ENCODE peak calls at places on chromosomes 5 and 9, in ten cellular contexts. G, V, A, C, R, Q, L, S, X and I are unnamed samples.

GRCh38 chr5:155982354-155982753 is 344.6 kb upstream of the SGCD start:
- DNase-seq in G (no peak), V (no peak), A (no peak), C (no peak), R (no peak), Q (no peak), L (no peak), S (no peak), X (no peak), I (no peak)

GRCh38 chr9:15736569-15736968 is 183.7 kb downstream of the CCDC171 start:
- DNase-seq in G (no peak), V (no peak), A (no peak), C (no peak), R (no peak), Q (no peak), L (no peak), S (no peak), X (no peak), I (no peak)

GRCh38 chr9:126157409-126157808 is 169.2 kb upstream of the MVB12B start:
- DNase-seq in G (no peak), V (no peak), A (no peak), C (no peak), R (peak; percentile 39), Q (no peak), L (no peak), S (no peak), X (no peak), I (no peak)

GRCh38 chr5:42951169-42951846 is 88.8 kb downstream of the ANXA2R start:
- DNase-seq in G (no peak), V (peak; percentile 56), A (peak; percentile 28), C (peak; percentile 91), R (peak; percentile 90), Q (peak; percentile 41), L (peak; percentile 43), S (peak; percentile 42), X (no peak), I (peak; percentile 85)

GRCh38 chr9:93317495-93318094 is 133.7 kb downstream of the WNK2 start:
- DNase-seq in G (no peak), V (no peak), A (no peak), C (no peak), R (peak; percentile 74), Q (no peak), L (no peak), S (no peak), X (no peak), I (no peak)

GRCh38 chr5:107359033-107359915 is 311.5 kb downstream of the EFNA5 start:
- DNase-seq in G (no peak), V (no peak), A (no peak), C (no peak), R (no peak), Q (no peak), L (peak; percentile 59), S (peak; percentile 50), X (no peak), I (no peak)

GRCh38 chr5:179008667-179009066 is 13.5 kb upstream of the GRM6 start:
- DNase-seq in G (no peak), V (no peak), A (no peak), C (no peak), R (no peak), Q (no peak), L (no peak), S (no peak), X (no peak), I (no peak)

GRCh38 chr5:135395451-135395850 is 3.6 kb downstream of the MACROH2A1 start:
- DNase-seq in G (no peak), V (no peak), A (no peak), C (no peak), R (no peak), Q (no peak), L (no peak), S (no peak), X (no peak), I (no peak)

GRCh38 chr5:85931220-85931619 is 686.5 kb upstream of the COX7C start:
- DNase-seq in G (no peak), V (no peak), A (no peak), C (no peak), R (no peak), Q (no peak), L (no peak), S (no peak), X (no peak), I (no peak)

GRCh38 chr9:102355982-102356381 is 617.5 kb upstream of the GRIN3A start:
- DNase-seq in G (no peak), V (no peak), A (no peak), C (no peak), R (no peak), Q (no peak), L (no peak), S (no peak), X (no peak), I (no peak)

GRCh38 chr9:125241863-125242739 is 958 bp upstream of the HSPA5 start:
- DNase-seq in G (no peak), V (no peak), A (peak; percentile 41), C (no peak), R (peak; percentile 89), Q (no peak), L (no peak), S (no peak), X (no peak), I (no peak)

GRCh38 chr9:130473521-130473920 is 28.8 kb downstream of the ASS1 start:
- DNase-seq in G (no peak), V (no peak), A (no peak), C (no peak), R (no peak), Q (no peak), L (no peak), S (no peak), X (no peak), I (no peak)

GRCh38 chr9:81002242-81002641 is 687.1 kb downstream of the TLE1 start:
- DNase-seq in G (no peak), V (no peak), A (no peak), C (no peak), R (no peak), Q (no peak), L (no peak), S (no peak), X (no peak), I (no peak)

GRCh38 chr9:75184471-75184870 is 96.2 kb downstream of the OSTF1 start:
- DNase-seq in G (no peak), V (no peak), A (no peak), C (no peak), R (no peak), Q (no peak), L (no peak), S (peak; percentile 2), X (no peak), I (no peak)

GRCh38 chr9:81687521-81688261 is 1.7 kb downstream of the TLE1 start:
- DNase-seq in G (peak; percentile 48), V (no peak), A (peak; percentile 31), C (no peak), R (peak; percentile 94), Q (no peak), L (no peak), S (peak; percentile 37), X (no peak), I (no peak)

GRCh38 chr5:135020111-135020895 is 13.7 kb downstream of the PITX1 start:
- DNase-seq in G (no peak), V (no peak), A (no peak), C (no peak), R (peak; percentile 74), Q (no peak), L (no peak), S (no peak), X (no peak), I (no peak)

GRCh38 chr9:132124800-132125199 is 37.1 kb upstream of the NTNG2 start:
- DNase-seq in G (no peak), V (no peak), A (no peak), C (no peak), R (no peak), Q (no peak), L (no peak), S (no peak), X (no peak), I (no peak)

GRCh38 chr5:151078490-151079262 is 2.2 kb downstream of the TNIP1 start:
- DNase-seq in G (no peak), V (peak; percentile 54), A (peak; percentile 30), C (peak; percentile 84), R (no peak), Q (peak; percentile 48), L (no peak), S (no peak), X (no peak), I (peak; percentile 89)

GRCh38 chr5:132883261-132883834 is 9.9 kb downstream of the LEAP2 start:
- DNase-seq in G (peak; percentile 28), V (no peak), A (peak; percentile 79), C (no peak), R (no peak), Q (peak; percentile 30), L (peak; percentile 74), S (peak; percentile 73), X (peak; percentile 53), I (peak; percentile 34)

GRCh38 chr5:172952034-172952511 is 7.2 kb upstream of the RPL26L1 start:
- DNase-seq in G (no peak), V (no peak), A (no peak), C (no peak), R (no peak), Q (no peak), L (peak; percentile 36), S (peak; percentile 86), X (peak; percentile 46), I (no peak)

GRCh38 chr5:93807860-93808259 is 66.5 kb upstream of the POU5F2 start:
- DNase-seq in G (peak; percentile 16), V (no peak), A (no peak), C (no peak), R (no peak), Q (no peak), L (no peak), S (no peak), X (no peak), I (no peak)

GRCh38 chr5:57221049-57221568 is 47.2 kb downstream of the GPBP1 start:
- DNase-seq in G (peak; percentile 34), V (no peak), A (peak; percentile 71), C (no peak), R (no peak), Q (peak; percentile 50), L (peak; percentile 65), S (peak; percentile 70), X (peak; percentile 14), I (peak; percentile 23)